ENCODE peak calls at places on chromosomes 6 and 20, in eight cellular contexts. P, I, A, K, C, W, L and D are unnamed samples.
A peak's percentile ranks its signal among the peaks of the same experiment; 100 is the strongest.

GRCh38 chr6:116847234-116847633 is 18.4 kb upstream of the GPRC6A start:
- DNase-seq in I (no peak), L (peak; percentile 30), K (peak; percentile 44), A (peak; percentile 76), P (no peak), W (peak; percentile 64), C (no peak), D (no peak)

GRCh38 chr6:109527989-109528388 is 45.0 kb upstream of the ZBTB24 start:
- DNase-seq in A (peak; percentile 60), I (no peak), W (peak; percentile 18), C (no peak), P (no peak), K (peak; percentile 17), L (peak; percentile 35), D (no peak)

GRCh38 chr20:56360133-56360898 is 1.5 kb downstream of the FAM210B start:
- DNase-seq in I (no peak), K (no peak), P (no peak), C (no peak), L (no peak), A (no peak), W (no peak), D (no peak)

GRCh38 chr6:32885698-32886286 is 31.8 kb downstream of the PSMB9 start:
- DNase-seq in K (peak; percentile 82), L (peak; percentile 81), P (no peak), A (peak; percentile 94), W (peak; percentile 75), I (no peak), C (no peak), D (no peak)

GRCh38 chr6:52937908-52938307 is 28.4 kb upstream of the GSTA3 start:
- DNase-seq in K (no peak), C (no peak), I (no peak), A (no peak), L (no peak), W (peak; percentile 74), P (no peak), D (no peak)

GRCh38 chr6:80433010-80433665 is 326.7 kb downstream of the BCKDHB start:
- DNase-seq in A (no peak), L (peak; percentile 29), P (peak; percentile 16), K (no peak), W (no peak), C (no peak), I (no peak), D (no peak)

GRCh38 chr6:143629104-143630080 is 48.4 kb upstream of the PHACTR2 start:
- DNase-seq in L (no peak), W (peak; percentile 60), P (no peak), A (no peak), K (no peak), C (no peak), I (no peak), D (no peak)

GRCh38 chr6:88650029-88650619 is 313.3 kb downstream of the RNGTT start:
- DNase-seq in L (no peak), K (peak; percentile 17), C (no peak), I (no peak), A (no peak), W (peak; percentile 82), P (no peak), D (no peak)

GRCh38 chr20:40286991-40287531 is 402.0 kb downstream of the MAFB start:
- DNase-seq in A (no peak), W (no peak), K (no peak), C (peak; percentile 83), P (peak; percentile 76), L (no peak), I (peak; percentile 89), D (no peak)

GRCh38 chr6:148751233-148751632 is 4.4 kb downstream of the UST start:
- DNase-seq in L (no peak), C (no peak), P (no peak), A (no peak), K (no peak), I (no peak), W (peak; percentile 65), D (no peak)

GRCh38 chr6:112470950-112471349 is 123.8 kb downstream of the RFPL4B start:
- DNase-seq in W (no peak), I (no peak), L (no peak), K (no peak), A (no peak), C (no peak), P (no peak), D (no peak)

GRCh38 chr6:73341335-73341734 is 12.7 kb downstream of the DPPA5 start:
- DNase-seq in P (no peak), A (peak; percentile 57), C (no peak), K (no peak), I (no peak), L (no peak), W (no peak), D (no peak)

GRCh38 chr20:54980321-54980960 is 505.0 kb downstream of the DOK5 start:
- DNase-seq in K (no peak), I (no peak), A (peak; percentile 77), L (peak; percentile 28), W (no peak), C (no peak), P (no peak), D (no peak)

GRCh38 chr6:116268589-116269293 is 11.0 kb downstream of the TSPYL1 start:
- DNase-seq in K (peak; percentile 87), W (peak; percentile 85), I (no peak), A (peak; percentile 86), P (no peak), C (no peak), L (peak; percentile 67), D (no peak)

GRCh38 chr20:16378712-16379111 is 194.5 kb downstream of the KIF16B start:
- DNase-seq in I (no peak), K (no peak), C (no peak), L (no peak), A (no peak), P (no peak), W (no peak), D (no peak)

GRCh38 chr20:50398471-50399002 is 111.6 kb upstream of the PTPN1 start:
- DNase-seq in W (no peak), I (no peak), P (no peak), C (no peak), L (no peak), K (no peak), A (no peak), D (no peak)

GRCh38 chr20:50399917-50400704 is 110.1 kb upstream of the PTPN1 start:
- DNase-seq in K (peak; percentile 56), W (peak; percentile 31), A (no peak), L (no peak), I (no peak), P (no peak), C (no peak), D (no peak)

GRCh38 chr20:50400705-50401045 is 109.5 kb upstream of the PTPN1 start:
- DNase-seq in P (no peak), C (no peak), I (no peak), A (no peak), K (no peak), L (no peak), W (no peak), D (no peak)

GRCh38 chr20:50398064-50398463 is 112.1 kb upstream of the PTPN1 start:
- DNase-seq in P (no peak), I (no peak), A (no peak), C (no peak), K (no peak), W (no peak), L (no peak), D (no peak)

GRCh38 chr20:50399003-50399916 is 110.9 kb upstream of the PTPN1 start:
- DNase-seq in W (peak; percentile 79), K (peak; percentile 53), I (peak; percentile 92), A (no peak), C (peak; percentile 87), L (peak; percentile 88), P (no peak), D (peak; percentile 78)
- H3K4me1 ChIP-seq in W (peaks cover 17% of the 10 kb centered on the region), K (peaks cover 28% of the 10 kb centered on the region), I (peaks cover 61% of the 10 kb centered on the region), A (no peaks in the 10 kb centered on the region), C (peaks cover 81% of the 10 kb centered on the region), L (peaks cover 34% of the 10 kb centered on the region), P (no peaks in the 10 kb centered on the region), D (peaks cover 39% of the 10 kb centered on the region)

GRCh38 chr6:30790734-30791383 is 46.5 kb upstream of the IER3 start:
- DNase-seq in P (no peak), I (no peak), A (no peak), K (no peak), L (no peak), W (no peak), C (no peak), D (no peak)

GRCh38 chr6:30789606-30790005 is 45.3 kb upstream of the IER3 start:
- DNase-seq in K (no peak), P (no peak), I (no peak), C (no peak), L (no peak), A (no peak), W (no peak), D (no peak)

GRCh38 chr6:30782425-30783014 is 38.2 kb upstream of the IER3 start:
- DNase-seq in L (no peak), C (no peak), K (peak; percentile 74), P (no peak), A (no peak), W (peak; percentile 88), I (no peak), D (no peak)

GRCh38 chr6:30793521-30794194 is 49.3 kb upstream of the IER3 start:
- DNase-seq in A (no peak), C (no peak), W (peak; percentile 30), K (peak; percentile 94), P (no peak), L (no peak), I (no peak), D (no peak)

GRCh38 chr6:30787954-30788353 is 43.6 kb upstream of the IER3 start:
- DNase-seq in P (no peak), I (peak; percentile 64), L (no peak), K (peak; percentile 86), A (no peak), C (no peak), W (no peak), D (no peak)
- H3K27ac ChIP-seq in P (no peak overlapping the region), I (peak overlapping the region; percentile 70), L (no peak overlapping the region), K (no peak overlapping the region), A (no peak overlapping the region), C (peak overlapping the region; percentile 24), W (no peak overlapping the region), D (no peak overlapping the region)

GRCh38 chr6:31567531-31568370 is 4.3 kb upstream of the LTA start:
- DNase-seq in W (no peak), L (no peak), I (no peak), A (peak; percentile 60), C (no peak), K (no peak), P (no peak), D (no peak)
- H3K4me1 ChIP-seq in W (peaks cover 10% of the 10 kb centered on the region), L (no peaks in the 10 kb centered on the region), I (no peaks in the 10 kb centered on the region), A (peaks cover 81% of the 10 kb centered on the region), C (no peaks in the 10 kb centered on the region), K (no peaks in the 10 kb centered on the region), P (no peaks in the 10 kb centered on the region), D (no peaks in the 10 kb centered on the region)

GRCh38 chr20:62305149-62305764 is 2.5 kb downstream of the ADRM1 start:
- DNase-seq in K (peak; percentile 15), L (no peak), W (peak; percentile 14), P (peak; percentile 91), A (no peak), I (no peak), C (no peak), D (no peak)

GRCh38 chr20:62308102-62308822 is 5.5 kb downstream of the ADRM1 start:
- DNase-seq in W (no peak), L (no peak), A (no peak), I (no peak), C (no peak), P (peak; percentile 74), K (no peak), D (no peak)

GRCh38 chr20:62305765-62306431 is 3.1 kb downstream of the ADRM1 start:
- DNase-seq in L (no peak), P (peak; percentile 79), K (no peak), W (no peak), I (no peak), A (no peak), C (no peak), D (no peak)

GRCh38 chr20:62307226-62308101 is 4.7 kb downstream of the ADRM1 start:
- DNase-seq in L (no peak), A (no peak), I (no peak), K (no peak), W (no peak), C (no peak), P (peak; percentile 85), D (no peak)

GRCh38 chr20:62306440-62307187 is 3.8 kb downstream of the ADRM1 start:
- DNase-seq in L (no peak), I (no peak), K (no peak), A (no peak), P (peak; percentile 78), W (no peak), C (no peak), D (no peak)
- H3K27ac ChIP-seq in L (peak overlapping the region; percentile 17), I (peak overlapping the region; percentile 93), K (peak overlapping the region; percentile 50), A (no peak overlapping the region), P (no peak overlapping the region), W (no peak overlapping the region), C (no peak overlapping the region), D (no peak overlapping the region)